ENCODE peak calls at places on chromosomes 12 and 14, in five cellular contexts. D is RWPE1, W is kidney epithelial cell, T is lower leg skin, L is HFF-Myc. Z is an unnamed sample.

GRCh38 chr12:1795221-1795784 is 25.1 kb upstream of the LRTM2 start:
- DNase-seq in L (no peak), W (no peak), D (no peak), T (no peak), Z (no peak)

GRCh38 chr12:38350342-38351181 is 34.0 kb downstream of the ALG10B start:
- DNase-seq in T (no peak), L (no peak), D (no peak), W (no peak), Z (no peak)

GRCh38 chr12:75959506-75959905 is 72.1 kb downstream of the PHLDA1 start:
- DNase-seq in L (no peak), D (no peak), W (no peak), T (no peak), Z (no peak)

GRCh38 chr14:52044791-52045522 is 23.9 kb downstream of the NID2 start:
- DNase-seq in D (peak), T (no peak), W (no peak), L (no peak), Z (peak)

GRCh38 chr12:93376436-93377251 is 1.1 kb upstream of the NUDT4 start:
- DNase-seq in W (no peak), T (peak), L (no peak), D (no peak), Z (no peak)

GRCh38 chr12:6167327-6168280 is 32.6 kb upstream of the CD9 start:
- DNase-seq in W (peak), T (peak), D (peak), L (peak), Z (peak)

GRCh38 chr12:116248930-116249329 is 28.6 kb downstream of the MED13L start:
- DNase-seq in W (no peak), D (no peak), L (no peak), T (no peak), Z (no peak)

GRCh38 chr12:105013892-105014291 is 27.8 kb downstream of the NOPCHAP1 start:
- DNase-seq in T (no peak), L (no peak), D (no peak), W (peak), Z (peak)

GRCh38 chr12:19872745-19873144 is 433.5 kb downstream of the AEBP2 start:
- DNase-seq in W (no peak), D (no peak), T (no peak), L (no peak), Z (no peak)

GRCh38 chr12:23771230-23771949 is 178.1 kb downstream of the SOX5 start:
- DNase-seq in T (peak), W (no peak), D (no peak), L (no peak), Z (no peak)

GRCh38 chr12:118164798-118165486 is 29.0 kb downstream of the PEBP1 start:
- DNase-seq in D (peak), L (no peak), T (no peak), W (no peak), Z (no peak)

GRCh38 chr12:121025442-121026226 is 9.3 kb upstream of the C12orf43 start:
- DNase-seq in L (no peak), T (no peak), D (no peak), W (no peak), Z (no peak)

GRCh38 chr12:57166971-57167371 is 19.6 kb upstream of the LRP1-AS start:
- DNase-seq in L (no peak), D (peak), T (no peak), W (peak), Z (no peak)

GRCh38 chr14:93962701-93963601 is 13.4 kb downstream of the ASB2 start:
- DNase-seq in D (no peak), L (no peak), T (no peak), W (no peak), Z (no peak)

GRCh38 chr12:10364839-10365681 is 24.8 kb downstream of the KLRK1 start:
- DNase-seq in L (peak), D (peak), W (no peak), T (peak), Z (peak)

DNA sequence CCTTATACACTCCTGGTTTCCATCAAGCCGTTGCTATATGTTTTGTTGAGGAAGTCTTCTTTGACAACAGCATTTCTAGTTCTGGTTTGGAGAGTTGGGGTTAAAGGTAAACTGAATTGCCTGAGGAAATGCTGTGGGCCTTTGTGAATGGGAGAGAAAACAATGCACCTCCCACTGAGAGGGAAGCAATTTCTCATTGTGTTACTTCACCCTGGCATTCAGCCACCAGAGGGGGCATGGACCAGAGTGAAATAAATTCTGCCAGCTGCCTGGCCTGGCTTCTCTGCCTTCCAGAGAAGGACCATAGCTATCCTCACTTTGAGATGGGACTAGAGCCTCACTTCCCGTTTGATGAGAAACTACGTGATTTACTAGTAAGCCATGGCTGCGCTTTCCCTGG is 475.3 kb downstream of the EGLN3 start:
- DNase-seq in T (no peak), L (peak), D (peak), W (peak), Z (peak)
- TF ChIP-seq CTCF in T (no peak), L (peak), D (no peak), W (peak), Z (peak)

GRCh38 chr12:108237272-108237671 is 101.8 kb downstream of the CMKLR1 start:
- DNase-seq in T (no peak), L (no peak), W (no peak), D (no peak), Z (no peak)
- TF ChIP-seq CTCF in T (no peak), L (peak), W (peak), D (no peak), Z (peak)

DNA sequence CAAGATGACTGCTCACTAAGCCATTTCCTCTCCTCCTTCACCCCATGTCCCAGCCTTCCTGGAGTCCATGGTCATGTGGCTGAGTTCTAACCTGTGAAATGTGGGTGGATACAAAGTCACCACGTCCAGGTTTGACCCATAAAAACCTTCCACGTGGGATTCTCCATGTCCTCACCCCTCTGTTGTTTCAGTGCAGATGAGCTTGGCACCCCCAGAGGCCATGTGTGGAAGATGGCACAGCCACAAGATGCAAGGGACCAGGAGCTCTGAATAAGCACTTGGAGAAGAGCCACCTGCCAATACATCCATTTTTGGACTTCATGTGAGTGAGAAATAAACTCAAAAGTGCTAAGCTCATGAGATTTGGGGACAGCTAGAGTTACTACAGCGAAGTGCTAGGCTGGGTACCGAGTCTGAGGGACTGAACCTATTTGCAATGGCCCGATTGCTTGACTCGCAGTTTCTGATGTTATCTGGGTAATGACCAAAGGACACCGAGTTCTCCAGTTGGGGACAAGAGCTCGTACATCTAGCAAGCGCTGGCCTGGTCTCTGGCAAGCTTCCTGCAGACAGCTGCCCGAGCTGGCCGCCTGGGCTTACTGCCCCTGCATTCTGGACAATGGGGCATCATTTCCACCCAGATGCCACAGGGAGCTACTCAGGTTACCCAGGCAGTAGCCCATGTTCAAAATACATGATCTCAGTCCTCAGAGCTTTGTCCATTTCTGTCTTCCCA is 7.7 kb upstream of the SLC24A4 start:
- DNase-seq in T (no peak), D (no peak), L (no peak), W (no peak), Z (no peak)
- TF ChIP-seq CTCF in T (no peak), D (no peak), L (no peak), W (no peak), Z (no peak)

GRCh38 chr12:119877639-119877948 is 474 bp upstream of the CIT start:
- DNase-seq in L (no peak), W (no peak), T (no peak), D (no peak), Z (no peak)

DNA sequence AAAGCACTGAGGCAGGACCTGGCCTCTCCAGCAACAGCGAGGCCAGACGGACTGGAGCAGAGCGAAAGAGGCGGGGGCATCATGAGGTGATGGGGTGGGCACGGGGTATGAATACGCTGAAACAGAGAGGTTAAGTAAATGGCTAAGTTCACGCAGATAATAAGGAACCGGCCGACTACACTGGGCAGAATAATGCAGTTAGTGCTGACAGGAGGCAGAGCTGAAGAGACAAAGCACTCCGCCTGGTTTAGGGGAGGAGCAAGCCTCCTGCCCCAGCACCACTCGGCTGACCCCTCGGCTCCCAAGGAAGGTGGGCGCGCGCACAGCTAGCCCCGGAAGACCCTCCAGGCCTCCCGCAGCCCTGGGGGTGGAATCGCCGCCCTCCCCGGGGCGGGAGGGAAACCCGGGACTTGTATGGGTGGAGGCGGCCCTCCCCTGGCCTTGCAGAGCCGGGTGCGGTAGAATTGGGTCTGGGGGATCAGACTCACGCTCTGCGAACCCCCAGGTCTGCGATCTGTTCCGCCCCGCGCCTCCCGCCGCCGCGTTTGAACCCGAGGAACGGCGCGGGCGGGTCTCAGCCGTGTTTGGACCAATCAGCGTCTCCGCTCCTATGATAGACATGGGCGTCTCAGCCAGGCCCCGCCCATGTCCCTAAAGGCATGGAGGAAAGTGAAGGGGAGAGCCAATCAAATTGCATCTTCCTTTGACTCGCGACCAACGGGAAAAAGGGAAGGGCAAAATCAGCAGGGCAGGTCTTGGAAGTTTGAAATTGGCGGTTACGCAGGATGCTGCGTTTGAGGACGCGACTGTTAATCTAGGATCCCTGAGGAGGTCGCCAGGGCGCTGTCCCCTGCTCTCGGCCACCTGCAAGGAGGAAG is at the start of gene CIT:
- DNase-seq in L (peak), T (peak), D (peak), W (peak), Z (peak)
- TF ChIP-seq CTCF in L (no peak), T (no peak), D (no peak), W (no peak), Z (no peak)